ENCODE peak calls at places on chromosome 15, in ten cellular contexts. One of them, this sample, is unnamed.

GRCh38 chr15:97688886-97689285 is 271.6 kb upstream of the ARRDC4 start:
- DNase-seq in IMR-90: no peak
- DNase-seq in WERI-Rb-1: no peak
- DNase-seq in neural crest cell: no peak
- DNase-seq in A549: no peak
- DNase-seq in adrenal gland: no peak
- DNase-seq in hepatocyte: no peak
- DNase-seq in Peyer's patch: no peak
- DNase-seq in right atrium auricular region: no peak
- DNase-seq in foreskin fibroblast: no peak
- DNase-seq in this sample: no peak

GRCh38 chr15:84721381-84721780 is 5.4 kb upstream of the SEC11A start:
- DNase-seq in hepatocyte: no peak
- DNase-seq in Peyer's patch: no peak
- DNase-seq in WERI-Rb-1: no peak
- DNase-seq in right atrium auricular region: no peak
- DNase-seq in neural crest cell: no peak
- DNase-seq in IMR-90: no peak
- DNase-seq in adrenal gland: no peak
- DNase-seq in foreskin fibroblast: no peak
- DNase-seq in A549: no peak
- DNase-seq in this sample: no peak

GRCh38 chr15:36432162-36432561 is 147.3 kb upstream of the CDIN1 start:
- DNase-seq in IMR-90: peak
- DNase-seq in hepatocyte: no peak
- DNase-seq in right atrium auricular region: no peak
- DNase-seq in foreskin fibroblast: peak
- DNase-seq in WERI-Rb-1: no peak
- DNase-seq in adrenal gland: no peak
- DNase-seq in A549: no peak
- DNase-seq in neural crest cell: no peak
- DNase-seq in Peyer's patch: no peak
- DNase-seq in this sample: no peak

GRCh38 chr15:68561146-68561545 is 17.6 kb upstream of the CORO2B start:
- DNase-seq in A549: no peak
- DNase-seq in adrenal gland: peak
- DNase-seq in hepatocyte: no peak
- DNase-seq in IMR-90: no peak
- DNase-seq in Peyer's patch: peak
- DNase-seq in right atrium auricular region: no peak
- DNase-seq in WERI-Rb-1: no peak
- DNase-seq in foreskin fibroblast: no peak
- DNase-seq in neural crest cell: no peak
- DNase-seq in this sample: no peak

GRCh38 chr15:88664151-88664778 is 25.4 kb downstream of the ISG20 start:
- DNase-seq in A549: no peak
- DNase-seq in neural crest cell: no peak
- DNase-seq in Peyer's patch: no peak
- DNase-seq in IMR-90: no peak
- DNase-seq in right atrium auricular region: peak
- DNase-seq in foreskin fibroblast: no peak
- DNase-seq in WERI-Rb-1: no peak
- DNase-seq in adrenal gland: no peak
- DNase-seq in hepatocyte: no peak
- DNase-seq in this sample: peak

GRCh38 chr15:40471778-40472130 is 970 bp downstream of the CHST14 start:
- DNase-seq in hepatocyte: peak
- DNase-seq in adrenal gland: no peak
- DNase-seq in Peyer's patch: no peak
- DNase-seq in neural crest cell: no peak
- DNase-seq in foreskin fibroblast: no peak
- DNase-seq in A549: no peak
- DNase-seq in right atrium auricular region: no peak
- DNase-seq in IMR-90: peak
- DNase-seq in WERI-Rb-1: no peak
- DNase-seq in this sample: peak

GRCh38 chr15:78264304-78265136 is at the start of gene DNAJA4:
- DNase-seq in adrenal gland: peak
- DNase-seq in right atrium auricular region: peak
- DNase-seq in Peyer's patch: peak
- DNase-seq in neural crest cell: no peak
- DNase-seq in WERI-Rb-1: no peak
- DNase-seq in A549: no peak
- DNase-seq in hepatocyte: peak
- DNase-seq in IMR-90: no peak
- DNase-seq in foreskin fibroblast: no peak
- DNase-seq in this sample: peak

GRCh38 chr15:19987389-19988048 is 554.1 kb downstream of the GOLGA6L6 start:
- DNase-seq in neural crest cell: no peak
- DNase-seq in A549: no peak
- DNase-seq in right atrium auricular region: no peak
- DNase-seq in WERI-Rb-1: peak
- DNase-seq in IMR-90: no peak
- DNase-seq in hepatocyte: no peak
- DNase-seq in Peyer's patch: no peak
- DNase-seq in foreskin fibroblast: no peak
- DNase-seq in adrenal gland: no peak
- DNase-seq in this sample: no peak

GRCh38 chr15:60791216-60791615 is 312.3 kb upstream of the ICE2 start:
- DNase-seq in IMR-90: no peak
- DNase-seq in hepatocyte: no peak
- DNase-seq in adrenal gland: no peak
- DNase-seq in neural crest cell: no peak
- DNase-seq in A549: no peak
- DNase-seq in WERI-Rb-1: no peak
- DNase-seq in foreskin fibroblast: no peak
- DNase-seq in Peyer's patch: no peak
- DNase-seq in right atrium auricular region: no peak
- DNase-seq in this sample: no peak

GRCh38 chr15:61459785-61460707 is 230.9 kb upstream of the RORA start:
- DNase-seq in adrenal gland: peak
- DNase-seq in WERI-Rb-1: peak
- DNase-seq in hepatocyte: peak
- DNase-seq in neural crest cell: no peak
- DNase-seq in Peyer's patch: no peak
- DNase-seq in IMR-90: peak
- DNase-seq in A549: no peak
- DNase-seq in right atrium auricular region: no peak
- DNase-seq in foreskin fibroblast: peak
- DNase-seq in this sample: no peak

GRCh38 chr15:90838066-90838465 is 30.3 kb upstream of the FURIN start:
- DNase-seq in Peyer's patch: no peak
- DNase-seq in adrenal gland: no peak
- DNase-seq in IMR-90: no peak
- DNase-seq in right atrium auricular region: no peak
- DNase-seq in A549: no peak
- DNase-seq in foreskin fibroblast: no peak
- DNase-seq in neural crest cell: no peak
- DNase-seq in hepatocyte: no peak
- DNase-seq in WERI-Rb-1: peak
- DNase-seq in this sample: no peak

GRCh38 chr15:62765916-62766315 is 276.6 kb upstream of the TPM1 start:
- DNase-seq in foreskin fibroblast: no peak
- DNase-seq in right atrium auricular region: no peak
- DNase-seq in adrenal gland: no peak
- DNase-seq in WERI-Rb-1: no peak
- DNase-seq in Peyer's patch: no peak
- DNase-seq in neural crest cell: no peak
- DNase-seq in hepatocyte: no peak
- DNase-seq in IMR-90: no peak
- DNase-seq in A549: no peak
- DNase-seq in this sample: no peak

GRCh38 chr15:72796210-72796514 is 12.6 kb upstream of the ADPGK start:
- DNase-seq in A549: peak
- DNase-seq in right atrium auricular region: no peak
- DNase-seq in hepatocyte: no peak
- DNase-seq in Peyer's patch: no peak
- DNase-seq in adrenal gland: no peak
- DNase-seq in foreskin fibroblast: no peak
- DNase-seq in IMR-90: no peak
- DNase-seq in WERI-Rb-1: no peak
- DNase-seq in neural crest cell: no peak
- DNase-seq in this sample: no peak

GRCh38 chr15:72800819-72801481 is 17.4 kb upstream of the ADPGK start:
- DNase-seq in Peyer's patch: no peak
- DNase-seq in hepatocyte: no peak
- DNase-seq in A549: no peak
- DNase-seq in foreskin fibroblast: no peak
- DNase-seq in IMR-90: peak
- DNase-seq in adrenal gland: no peak
- DNase-seq in right atrium auricular region: no peak
- DNase-seq in WERI-Rb-1: no peak
- DNase-seq in neural crest cell: no peak
- DNase-seq in this sample: no peak

GRCh38 chr15:72797834-72798233 is 14.3 kb upstream of the ADPGK start:
- DNase-seq in right atrium auricular region: no peak
- DNase-seq in adrenal gland: no peak
- DNase-seq in neural crest cell: no peak
- DNase-seq in foreskin fibroblast: no peak
- DNase-seq in WERI-Rb-1: no peak
- DNase-seq in IMR-90: no peak
- DNase-seq in A549: no peak
- DNase-seq in hepatocyte: no peak
- DNase-seq in Peyer's patch: no peak
- DNase-seq in this sample: no peak

GRCh38 chr15:72797338-72797689 is 13.8 kb upstream of the ADPGK start:
- DNase-seq in IMR-90: no peak
- DNase-seq in foreskin fibroblast: no peak
- DNase-seq in A549: peak
- DNase-seq in hepatocyte: no peak
- DNase-seq in Peyer's patch: no peak
- DNase-seq in WERI-Rb-1: no peak
- DNase-seq in adrenal gland: no peak
- DNase-seq in right atrium auricular region: no peak
- DNase-seq in neural crest cell: no peak
- DNase-seq in this sample: no peak

GRCh38 chr15:72796515-72797337 is 13.2 kb upstream of the ADPGK start:
- DNase-seq in foreskin fibroblast: peak
- DNase-seq in hepatocyte: peak
- DNase-seq in WERI-Rb-1: peak
- DNase-seq in A549: peak
- DNase-seq in right atrium auricular region: no peak
- DNase-seq in neural crest cell: peak
- DNase-seq in adrenal gland: peak
- DNase-seq in IMR-90: peak
- DNase-seq in Peyer's patch: peak
- DNase-seq in this sample: peak
- TF ChIP-seq CTCF in foreskin fibroblast: peak
- TF ChIP-seq CTCF in hepatocyte: peak
- TF ChIP-seq CTCF in WERI-Rb-1: peak
- TF ChIP-seq CTCF in A549: peak
- TF ChIP-seq CTCF in right atrium auricular region: peak
- TF ChIP-seq CTCF in neural crest cell: peak
- TF ChIP-seq CTCF in adrenal gland: no peak
- TF ChIP-seq CTCF in IMR-90: peak
- TF ChIP-seq CTCF in Peyer's patch: peak
- TF ChIP-seq CTCF in this sample: peak

GRCh38 chr15:58985443-58985842 is 2.0 kb upstream of the RNF111 start:
- DNase-seq in Peyer's patch: no peak
- DNase-seq in adrenal gland: peak
- DNase-seq in IMR-90: peak
- DNase-seq in right atrium auricular region: peak
- DNase-seq in neural crest cell: no peak
- DNase-seq in WERI-Rb-1: no peak
- DNase-seq in A549: no peak
- DNase-seq in foreskin fibroblast: no peak
- DNase-seq in hepatocyte: peak
- DNase-seq in this sample: no peak

GRCh38 chr15:58981808-58982475 is 5.5 kb upstream of the RNF111 start:
- DNase-seq in right atrium auricular region: no peak
- DNase-seq in A549: no peak
- DNase-seq in hepatocyte: no peak
- DNase-seq in WERI-Rb-1: no peak
- DNase-seq in foreskin fibroblast: no peak
- DNase-seq in Peyer's patch: no peak
- DNase-seq in adrenal gland: no peak
- DNase-seq in IMR-90: no peak
- DNase-seq in neural crest cell: no peak
- DNase-seq in this sample: no peak

DNA sequence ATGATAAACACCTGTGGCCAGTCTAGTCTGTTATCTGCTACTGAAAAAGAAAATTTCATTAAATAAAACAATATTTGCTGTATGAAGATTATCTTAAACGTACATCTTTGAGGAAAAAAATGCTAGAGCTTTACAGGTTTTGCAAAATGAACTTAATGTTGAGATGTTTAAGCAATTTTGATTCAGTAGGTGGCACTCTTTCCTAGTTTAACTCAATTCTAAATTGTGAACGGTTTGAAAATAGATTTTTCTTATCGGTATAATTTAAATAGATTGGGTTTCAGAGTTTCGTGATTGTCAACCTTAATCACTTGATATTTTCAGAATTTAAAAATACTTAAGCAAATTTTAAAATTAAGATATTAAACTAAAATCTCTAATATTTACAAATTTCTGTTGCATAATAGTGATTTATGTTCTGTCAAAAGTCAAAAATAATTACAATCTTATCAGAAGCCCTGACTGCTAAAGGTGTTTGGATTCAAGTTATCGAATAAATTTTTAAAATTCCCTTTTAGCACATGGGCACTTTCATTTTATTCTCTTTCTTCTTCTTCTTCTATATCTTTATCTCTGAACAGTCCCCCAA is 7.0 kb upstream of the RNF111 start:
- DNase-seq in hepatocyte: peak
- DNase-seq in A549: peak
- DNase-seq in adrenal gland: no peak
- DNase-seq in IMR-90: peak
- DNase-seq in foreskin fibroblast: no peak
- DNase-seq in neural crest cell: no peak
- DNase-seq in right atrium auricular region: no peak
- DNase-seq in WERI-Rb-1: no peak
- DNase-seq in Peyer's patch: no peak
- DNase-seq in this sample: no peak
- TF ChIP-seq CTCF in hepatocyte: peak
- TF ChIP-seq CTCF in A549: peak
- TF ChIP-seq CTCF in adrenal gland: peak
- TF ChIP-seq CTCF in IMR-90: peak
- TF ChIP-seq CTCF in foreskin fibroblast: peak
- TF ChIP-seq CTCF in neural crest cell: peak
- TF ChIP-seq CTCF in right atrium auricular region: peak
- TF ChIP-seq CTCF in WERI-Rb-1: no peak
- TF ChIP-seq CTCF in Peyer's patch: peak
- TF ChIP-seq CTCF in this sample: peak

GRCh38 chr15:74383695-74384565 is 16.5 kb upstream of the CYP11A1 start:
- DNase-seq in IMR-90: peak
- DNase-seq in foreskin fibroblast: no peak
- DNase-seq in A549: no peak
- DNase-seq in adrenal gland: no peak
- DNase-seq in Peyer's patch: peak
- DNase-seq in hepatocyte: peak
- DNase-seq in right atrium auricular region: no peak
- DNase-seq in neural crest cell: no peak
- DNase-seq in WERI-Rb-1: no peak
- DNase-seq in this sample: peak
- TF ChIP-seq CTCF in IMR-90: no peak
- TF ChIP-seq CTCF in foreskin fibroblast: no peak
- TF ChIP-seq CTCF in A549: no peak
- TF ChIP-seq CTCF in adrenal gland: no peak
- TF ChIP-seq CTCF in Peyer's patch: no peak
- TF ChIP-seq CTCF in hepatocyte: no peak
- TF ChIP-seq CTCF in right atrium auricular region: no peak
- TF ChIP-seq CTCF in neural crest cell: no peak
- TF ChIP-seq CTCF in WERI-Rb-1: peak
- TF ChIP-seq CTCF in this sample: no peak

GRCh38 chr15:91885714-91886265 is 32.3 kb downstream of the SLCO3A1 start:
- DNase-seq in A549: no peak
- DNase-seq in foreskin fibroblast: no peak
- DNase-seq in IMR-90: no peak
- DNase-seq in Peyer's patch: no peak
- DNase-seq in neural crest cell: no peak
- DNase-seq in adrenal gland: no peak
- DNase-seq in hepatocyte: no peak
- DNase-seq in right atrium auricular region: no peak
- DNase-seq in WERI-Rb-1: no peak
- DNase-seq in this sample: peak
- TF ChIP-seq CTCF in A549: peak
- TF ChIP-seq CTCF in foreskin fibroblast: no peak
- TF ChIP-seq CTCF in IMR-90: no peak
- TF ChIP-seq CTCF in Peyer's patch: no peak
- TF ChIP-seq CTCF in neural crest cell: no peak
- TF ChIP-seq CTCF in adrenal gland: peak
- TF ChIP-seq CTCF in hepatocyte: no peak
- TF ChIP-seq CTCF in right atrium auricular region: no peak
- TF ChIP-seq CTCF in WERI-Rb-1: no peak
- TF ChIP-seq CTCF in this sample: no peak

This sample was measured in Calu3.